ENCODE peak calls at places on chromosomes 4 and X, in eight cellular contexts. O, S, M, G, F, N, J and L are unnamed samples.

GRCh38 chrX:109889289-109890006 is 113.5 kb upstream of the TMEM164 start:
- DNase-seq in O (no peak), S (no peak), M (peak; percentile 21), G (no peak), F (no peak), N (no peak), J (peak; percentile 27), L (no peak)

GRCh38 chr4:28082686-28083390 is 1222.2 kb downstream of the STIM2 start:
- DNase-seq in O (no peak), S (no peak), M (peak; percentile 0), G (no peak), F (no peak), N (no peak), J (peak; percentile 19), L (no peak)

GRCh38 chrX:17613979-17614572 is 123.2 kb upstream of the SCML1 start:
- DNase-seq in O (no peak), S (no peak), M (no peak), G (peak; percentile 92), F (no peak), N (peak; percentile 54), J (peak; percentile 51), L (peak; percentile 24)

GRCh38 chr4:120331486-120332281 is 265.0 kb upstream of the MAD2L1 start:
- DNase-seq in O (no peak), S (no peak), M (no peak), G (peak; percentile 35), F (no peak), N (no peak), J (no peak), L (no peak)

GRCh38 chrX:38277802-38278201 is 49.5 kb downstream of the RPGR start:
- DNase-seq in O (no peak), S (no peak), M (no peak), G (no peak), F (no peak), N (no peak), J (no peak), L (no peak)

GRCh38 chr4:164410401-164410800 is 343.5 kb upstream of the SMIM31 start:
- DNase-seq in O (no peak), S (no peak), M (no peak), G (no peak), F (no peak), N (no peak), J (no peak), L (no peak)

GRCh38 chrX:56233682-56234081 is 1.5 kb downstream of the KLF8 start:
- DNase-seq in O (peak; percentile 45), S (peak; percentile 58), M (peak; percentile 5), G (no peak), F (no peak), N (no peak), J (no peak), L (peak; percentile 19)

GRCh38 chr4:3491681-3492405 is 28.7 kb downstream of the DOK7 start:
- DNase-seq in O (no peak), S (no peak), M (peak; percentile 49), G (no peak), F (no peak), N (no peak), J (peak; percentile 55), L (no peak)

GRCh38 chrX:151177141-151178027 is 1.0 kb downstream of the GPR50 start:
- DNase-seq in O (no peak), S (peak; percentile 54), M (no peak), G (no peak), F (no peak), N (no peak), J (no peak), L (no peak)

GRCh38 chrX:14529288-14529989 is at the start of gene GLRA2:
- DNase-seq in O (no peak), S (peak; percentile 52), M (peak; percentile 5), G (peak; percentile 33), F (no peak), N (no peak), J (peak; percentile 13), L (peak; percentile 11)

GRCh38 chrX:8773117-8773516 is 28.1 kb downstream of the FAM9A start:
- DNase-seq in O (no peak), S (no peak), M (no peak), G (no peak), F (no peak), N (no peak), J (no peak), L (no peak)

GRCh38 chr4:124330045-124330444 is 382.5 kb downstream of the ANKRD50 start:
- DNase-seq in O (no peak), S (no peak), M (no peak), G (no peak), F (no peak), N (no peak), J (no peak), L (no peak)

GRCh38 chrX:101219840-101220191 is 230 bp downstream of the DRP2 start:
- DNase-seq in O (peak; percentile 51), S (no peak), M (peak; percentile 51), G (no peak), F (no peak), N (no peak), J (peak; percentile 71), L (no peak)

GRCh38 chrX:13489451-13489850 is 80.0 kb upstream of the EGFL6 start:
- DNase-seq in O (no peak), S (no peak), M (peak; percentile 71), G (no peak), F (no peak), N (peak; percentile 56), J (peak; percentile 38), L (no peak)

GRCh38 chr4:139768366-139768765 is 102.7 kb downstream of the MGST2 start:
- DNase-seq in O (no peak), S (no peak), M (peak; percentile 57), G (no peak), F (no peak), N (no peak), J (no peak), L (no peak)

GRCh38 chrX:38305971-38306370 is 21.3 kb downstream of the RPGR start:
- DNase-seq in O (no peak), S (no peak), M (no peak), G (no peak), F (no peak), N (no peak), J (no peak), L (no peak)

GRCh38 chrX:40971736-40972135 is 113.5 kb upstream of the USP9X start:
- DNase-seq in O (no peak), S (no peak), M (no peak), G (no peak), F (no peak), N (no peak), J (peak; percentile 16), L (no peak)

GRCh38 chrX:139204576-139204902 is 326.0 kb upstream of the F9 start:
- DNase-seq in O (no peak), S (no peak), M (no peak), G (no peak), F (no peak), N (no peak), J (no peak), L (no peak)

DNA sequence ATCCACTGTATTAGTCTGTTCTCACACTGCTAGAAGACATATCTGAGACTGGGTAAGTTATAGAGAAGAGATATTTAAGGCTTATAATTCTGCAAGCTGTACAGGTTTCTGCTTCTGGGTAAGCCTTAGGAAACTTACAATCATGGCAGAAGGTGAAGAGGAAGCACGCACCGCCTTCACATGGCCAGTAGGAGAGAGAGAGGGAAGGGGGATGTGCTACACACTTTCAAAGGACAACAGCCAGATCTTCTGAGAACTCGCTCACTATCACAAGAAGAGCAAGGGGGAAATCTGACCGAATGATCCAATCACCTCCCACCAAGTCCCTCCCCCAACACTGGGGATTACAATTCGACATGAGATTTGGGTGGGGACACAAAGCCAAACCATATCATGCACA is 13.0 kb downstream of the FRYL start:
- DNase-seq in O (no peak), S (no peak), M (no peak), G (no peak), F (no peak), N (no peak), J (no peak), L (peak; percentile 9)
- TF ChIP-seq CTCF in O (no peak), S (peak; percentile 12), M (no peak), G (no peak), F (peak; percentile 50), N (no peak), J (no peak), L (no peak)

DNA sequence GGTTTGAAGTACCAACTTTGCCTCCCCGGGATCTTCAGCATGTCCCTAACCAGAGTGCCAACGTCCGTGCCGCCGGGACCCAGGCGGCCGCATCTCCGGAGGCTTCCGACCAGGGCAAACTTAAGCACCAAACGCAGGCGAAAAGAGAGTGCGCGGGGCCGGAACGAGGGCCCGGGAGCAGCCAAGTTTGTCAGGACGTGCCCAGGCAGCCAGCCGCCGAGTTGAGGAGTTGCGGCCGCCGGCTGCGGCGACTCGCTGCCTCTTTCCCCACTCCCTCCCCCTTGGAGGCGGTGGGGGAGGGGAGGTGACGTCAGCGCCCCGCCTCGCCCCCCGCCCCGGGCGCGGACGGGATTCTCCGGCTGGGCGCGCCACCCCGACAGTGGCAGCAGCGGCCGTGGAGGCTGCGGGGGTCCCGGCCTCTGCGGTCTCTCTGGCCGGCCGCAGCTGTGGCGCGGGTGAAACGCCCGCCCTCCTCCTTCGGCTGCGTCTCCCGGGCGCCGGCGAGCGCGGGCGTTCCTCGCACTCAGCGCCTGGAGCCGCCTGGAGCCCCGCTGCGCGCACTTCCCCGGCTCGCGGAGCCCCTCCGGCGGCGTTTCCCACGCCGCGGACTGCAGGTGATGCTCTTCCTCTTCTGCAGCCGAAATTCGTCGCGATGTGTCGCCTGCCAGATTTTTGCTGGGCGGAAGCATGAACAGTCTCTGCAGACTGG is 2.9 kb upstream of the FAT1 start:
- DNase-seq in O (no peak), S (peak; percentile 79), M (peak; percentile 81), G (peak; percentile 62), F (peak; percentile 90), N (peak; percentile 65), J (peak; percentile 80), L (peak; percentile 7)
- TF ChIP-seq CTCF in O (no peak), S (no peak), M (peak; percentile 19), G (peak; percentile 42), F (no peak), N (no peak), J (peak; percentile 29), L (no peak)

DNA sequence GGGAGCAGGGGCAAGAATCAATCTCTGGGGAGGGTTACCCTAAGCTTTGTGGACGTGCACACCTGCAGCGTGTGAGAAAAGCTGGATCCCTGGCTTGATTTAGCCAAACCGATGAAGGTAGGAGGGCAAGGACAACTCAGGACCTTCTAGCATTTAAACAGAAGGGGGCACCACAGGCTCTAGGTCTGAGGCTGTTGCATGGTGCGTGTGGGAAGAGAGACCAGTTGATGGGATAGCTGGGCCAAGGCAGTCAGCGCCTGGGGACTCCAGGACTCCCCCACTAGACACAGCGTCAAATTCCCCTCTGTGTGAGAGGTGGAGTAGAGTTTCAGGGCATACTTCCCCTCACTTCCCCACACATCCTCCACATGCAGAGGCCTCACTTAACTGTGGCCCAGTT is 4.3 kb downstream of the GABRQ start:
- DNase-seq in O (no peak), S (peak; percentile 21), M (peak; percentile 0), G (no peak), F (no peak), N (no peak), J (peak; percentile 1), L (no peak)
- TF ChIP-seq CTCF in O (peak; percentile 46), S (no peak), M (no peak), G (no peak), F (peak; percentile 44), N (no peak), J (no peak), L (no peak)

DNA sequence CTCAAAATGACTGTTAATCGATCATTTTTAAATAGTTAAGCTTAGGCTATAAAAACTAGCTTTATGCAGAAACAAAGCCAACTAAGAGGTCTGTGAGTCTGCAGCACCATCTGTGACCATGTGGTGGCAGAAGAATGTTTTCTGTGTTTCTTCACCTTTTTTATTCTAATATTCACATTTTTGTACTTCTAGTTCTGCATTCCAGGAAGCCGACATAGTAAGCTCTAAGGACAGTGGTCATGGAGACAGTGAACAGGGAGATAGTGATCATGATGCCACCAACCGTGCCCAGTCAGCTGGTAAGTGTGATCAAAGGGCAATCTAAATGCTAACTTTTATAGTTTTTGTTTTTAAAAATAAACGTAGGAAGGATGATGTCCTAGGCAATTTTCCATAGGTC is 5.6 kb downstream of the PCDH10 start:
- DNase-seq in O (no peak), S (no peak), M (peak; percentile 11), G (peak; percentile 30), F (peak; percentile 36), N (no peak), J (peak; percentile 41), L (peak; percentile 4)
- TF ChIP-seq CTCF in O (peak; percentile 79), S (peak; percentile 47), M (peak; percentile 62), G (peak; percentile 68), F (peak; percentile 83), N (no peak), J (peak; percentile 69), L (peak; percentile 18)